ENCODE peak calls at places on chromosomes 11 and 22, in nine cellular contexts. One of them, this sample, is unnamed.
A peak's percentile ranks its signal among the peaks of the same experiment; 100 is the strongest.

GRCh38 chr11:118104491-118104890 is 17.7 kb upstream of the SMIM35 start:
- DNase-seq in pancreas: no peak
- DNase-seq in neural progenitor cell: no peak
- DNase-seq in colonic mucosa: no peak
- DNase-seq in adipocyte: no peak
- DNase-seq in cardiac muscle cell: no peak
- DNase-seq in PC-9: no peak
- DNase-seq in HCT116: no peak
- DNase-seq in CD8-positive, alpha-beta T cell: no peak
- DNase-seq in this sample: no peak

GRCh38 chr11:35005156-35005780 is 88.8 kb downstream of the PDHX start:
- DNase-seq in PC-9: no peak
- DNase-seq in pancreas: no peak
- DNase-seq in neural progenitor cell: no peak
- DNase-seq in CD8-positive, alpha-beta T cell: no peak
- DNase-seq in cardiac muscle cell: no peak
- DNase-seq in colonic mucosa: peak; percentile 68
- DNase-seq in adipocyte: no peak
- DNase-seq in HCT116: no peak
- DNase-seq in this sample: no peak

GRCh38 chr11:503179-503981 is 3.7 kb downstream of the RNH1 start:
- DNase-seq in PC-9: no peak
- DNase-seq in CD8-positive, alpha-beta T cell: no peak
- DNase-seq in HCT116: no peak
- DNase-seq in pancreas: peak; percentile 63
- DNase-seq in neural progenitor cell: no peak
- DNase-seq in cardiac muscle cell: peak; percentile 84
- DNase-seq in adipocyte: peak; percentile 40
- DNase-seq in colonic mucosa: peak; percentile 47
- DNase-seq in this sample: peak; percentile 90

GRCh38 chr11:35529971-35530495 is 4.6 kb upstream of the PAMR1 start:
- DNase-seq in neural progenitor cell: no peak
- DNase-seq in HCT116: no peak
- DNase-seq in cardiac muscle cell: peak; percentile 95
- DNase-seq in pancreas: no peak
- DNase-seq in CD8-positive, alpha-beta T cell: no peak
- DNase-seq in PC-9: peak; percentile 69
- DNase-seq in adipocyte: peak; percentile 83
- DNase-seq in colonic mucosa: no peak
- DNase-seq in this sample: peak; percentile 95

GRCh38 chr11:118398797-118399564 is 2.4 kb upstream of the ATP5MG start:
- DNase-seq in pancreas: no peak
- DNase-seq in HCT116: no peak
- DNase-seq in colonic mucosa: no peak
- DNase-seq in PC-9: no peak
- DNase-seq in CD8-positive, alpha-beta T cell: no peak
- DNase-seq in adipocyte: no peak
- DNase-seq in neural progenitor cell: no peak
- DNase-seq in cardiac muscle cell: peak; percentile 59
- DNase-seq in this sample: peak; percentile 24

GRCh38 chr11:58594826-58595225 is 16.0 kb downstream of the ZFP91 start:
- DNase-seq in colonic mucosa: peak; percentile 82
- DNase-seq in neural progenitor cell: no peak
- DNase-seq in adipocyte: no peak
- DNase-seq in CD8-positive, alpha-beta T cell: no peak
- DNase-seq in PC-9: no peak
- DNase-seq in cardiac muscle cell: no peak
- DNase-seq in pancreas: no peak
- DNase-seq in HCT116: no peak
- DNase-seq in this sample: no peak

GRCh38 chr11:47233989-47234668 is 14.5 kb downstream of the ACP2 start:
- DNase-seq in PC-9: no peak
- DNase-seq in CD8-positive, alpha-beta T cell: no peak
- DNase-seq in neural progenitor cell: peak; percentile 59
- DNase-seq in cardiac muscle cell: peak; percentile 83
- DNase-seq in colonic mucosa: no peak
- DNase-seq in pancreas: no peak
- DNase-seq in adipocyte: peak; percentile 50
- DNase-seq in HCT116: no peak
- DNase-seq in this sample: peak; percentile 93

GRCh38 chr11:112538529-112538928 is 277.9 kb upstream of the PLET1 start:
- DNase-seq in pancreas: no peak
- DNase-seq in cardiac muscle cell: no peak
- DNase-seq in PC-9: no peak
- DNase-seq in neural progenitor cell: no peak
- DNase-seq in CD8-positive, alpha-beta T cell: no peak
- DNase-seq in colonic mucosa: no peak
- DNase-seq in adipocyte: no peak
- DNase-seq in HCT116: no peak
- DNase-seq in this sample: no peak

DNA sequence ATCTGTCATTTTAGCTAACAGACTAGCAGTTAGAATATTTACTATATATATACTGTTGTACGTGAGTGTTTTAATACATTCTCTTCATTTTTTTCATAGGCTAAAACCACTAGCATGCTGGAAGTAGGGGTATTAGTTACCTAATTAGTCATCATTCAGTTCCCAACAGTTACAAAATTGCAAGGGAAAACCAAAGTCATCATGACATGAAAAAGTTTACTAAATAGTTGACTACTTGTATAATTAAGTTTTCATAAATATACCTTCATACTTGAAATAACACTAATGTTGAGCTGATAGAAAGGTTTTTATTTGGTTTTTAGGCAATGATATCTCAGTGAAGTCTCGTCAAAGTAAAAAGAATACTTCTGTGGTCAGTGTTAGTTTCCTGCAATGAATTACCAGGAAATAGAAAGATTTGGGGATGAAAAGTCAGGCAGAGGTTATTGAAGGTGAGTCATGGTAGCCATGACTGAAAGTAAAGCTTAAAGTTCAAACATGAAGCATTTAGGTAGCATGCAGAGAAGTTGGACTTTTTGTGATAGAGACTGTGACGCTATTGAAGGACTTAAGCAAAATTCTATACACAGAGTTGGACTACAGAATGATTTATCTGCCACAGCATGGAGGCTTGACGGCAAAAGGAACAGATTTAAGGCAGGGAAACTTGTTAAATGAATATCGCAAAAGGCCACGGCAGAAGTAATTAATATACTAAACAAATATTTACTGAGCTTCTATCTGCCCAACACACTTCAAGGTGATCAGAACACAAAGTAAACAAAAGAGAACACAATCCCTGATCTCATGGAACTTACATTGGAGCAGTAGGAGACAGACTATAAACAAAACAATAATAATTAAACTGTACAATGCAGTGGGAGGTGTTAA is 828.1 kb upstream of the FAT3 start:
- DNase-seq in CD8-positive, alpha-beta T cell: no peak
- DNase-seq in PC-9: peak; percentile 20
- DNase-seq in cardiac muscle cell: no peak
- DNase-seq in neural progenitor cell: no peak
- DNase-seq in adipocyte: no peak
- DNase-seq in HCT116: no peak
- DNase-seq in colonic mucosa: no peak
- DNase-seq in pancreas: no peak
- DNase-seq in this sample: no peak
- H3K9me3 ChIP-seq in CD8-positive, alpha-beta T cell: no peaks in the 10 kb centered on the region
- H3K9me3 ChIP-seq in PC-9: peaks cover 14% of the 10 kb centered on the region
- H3K9me3 ChIP-seq in cardiac muscle cell: no peaks in the 10 kb centered on the region
- H3K9me3 ChIP-seq in neural progenitor cell: no peaks in the 10 kb centered on the region
- H3K9me3 ChIP-seq in adipocyte: peaks cover 1% of the 10 kb centered on the region
- H3K9me3 ChIP-seq in HCT116: peaks cover 9% of the 10 kb centered on the region
- H3K9me3 ChIP-seq in colonic mucosa: no peaks in the 10 kb centered on the region
- H3K9me3 ChIP-seq in pancreas: no peaks in the 10 kb centered on the region
- H3K9me3 ChIP-seq in this sample: no peaks in the 10 kb centered on the region

DNA sequence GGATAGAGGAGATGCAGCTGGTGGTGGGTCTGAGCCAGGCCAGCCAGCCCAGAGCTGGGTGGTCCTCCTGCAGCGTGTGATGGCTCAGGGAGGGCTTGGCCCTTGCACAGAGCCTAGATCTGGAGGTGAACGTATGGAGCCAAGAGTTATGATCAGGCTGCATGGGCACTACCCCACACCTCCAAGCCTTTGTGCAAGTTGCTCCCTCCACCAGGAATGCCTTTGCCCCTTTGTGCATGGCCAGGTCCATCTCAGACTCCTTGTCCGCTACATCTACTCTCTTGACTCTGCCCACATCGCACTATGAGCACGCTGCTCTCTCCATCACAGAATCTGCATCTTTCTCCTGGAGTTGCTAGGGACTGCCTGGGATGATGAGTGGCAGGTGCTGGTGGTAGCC is 895.7 kb downstream of the TBC1D22A start:
- DNase-seq in CD8-positive, alpha-beta T cell: no peak
- DNase-seq in pancreas: no peak
- DNase-seq in PC-9: no peak
- DNase-seq in cardiac muscle cell: no peak
- DNase-seq in colonic mucosa: no peak
- DNase-seq in adipocyte: no peak
- DNase-seq in neural progenitor cell: no peak
- DNase-seq in HCT116: no peak
- DNase-seq in this sample: no peak
- H3K27me3 ChIP-seq in CD8-positive, alpha-beta T cell: no peaks in the 10 kb centered on the region
- H3K27me3 ChIP-seq in pancreas: peaks cover 3% of the 10 kb centered on the region
- H3K27me3 ChIP-seq in PC-9: no peaks in the 10 kb centered on the region
- H3K27me3 ChIP-seq in cardiac muscle cell: no peaks in the 10 kb centered on the region
- H3K27me3 ChIP-seq in colonic mucosa: no peaks in the 10 kb centered on the region
- H3K27me3 ChIP-seq in adipocyte: no peaks in the 10 kb centered on the region
- H3K27me3 ChIP-seq in neural progenitor cell: peaks cover 41% of the 10 kb centered on the region
- H3K27me3 ChIP-seq in HCT116: no peaks in the 10 kb centered on the region
- H3K27me3 ChIP-seq in this sample: no peaks in the 10 kb centered on the region

GRCh38 chr11:42023267-42023666 is 563.8 kb upstream of the LRRC4C start:
- DNase-seq in neural progenitor cell: no peak
- DNase-seq in HCT116: no peak
- DNase-seq in PC-9: no peak
- DNase-seq in pancreas: no peak
- DNase-seq in colonic mucosa: no peak
- DNase-seq in adipocyte: no peak
- DNase-seq in cardiac muscle cell: no peak
- DNase-seq in CD8-positive, alpha-beta T cell: no peak
- DNase-seq in this sample: no peak

GRCh38 chr11:42025404-42025803 is 566.0 kb upstream of the LRRC4C start:
- DNase-seq in PC-9: no peak
- DNase-seq in CD8-positive, alpha-beta T cell: no peak
- DNase-seq in cardiac muscle cell: no peak
- DNase-seq in colonic mucosa: no peak
- DNase-seq in neural progenitor cell: no peak
- DNase-seq in pancreas: no peak
- DNase-seq in HCT116: no peak
- DNase-seq in adipocyte: no peak
- DNase-seq in this sample: no peak

GRCh38 chr11:42021919-42022318 is 562.5 kb upstream of the LRRC4C start:
- DNase-seq in adipocyte: no peak
- DNase-seq in colonic mucosa: no peak
- DNase-seq in CD8-positive, alpha-beta T cell: no peak
- DNase-seq in HCT116: no peak
- DNase-seq in cardiac muscle cell: no peak
- DNase-seq in PC-9: no peak
- DNase-seq in pancreas: no peak
- DNase-seq in neural progenitor cell: no peak
- DNase-seq in this sample: no peak
- H3K9me3 ChIP-seq in adipocyte: no peaks in the 10 kb centered on the region
- H3K9me3 ChIP-seq in colonic mucosa: no peaks in the 10 kb centered on the region
- H3K9me3 ChIP-seq in CD8-positive, alpha-beta T cell: no peaks in the 10 kb centered on the region
- H3K9me3 ChIP-seq in HCT116: peaks cover 10% of the 10 kb centered on the region
- H3K9me3 ChIP-seq in cardiac muscle cell: no peaks in the 10 kb centered on the region
- H3K9me3 ChIP-seq in PC-9: no peaks in the 10 kb centered on the region
- H3K9me3 ChIP-seq in pancreas: no peaks in the 10 kb centered on the region
- H3K9me3 ChIP-seq in neural progenitor cell: no peaks in the 10 kb centered on the region
- H3K9me3 ChIP-seq in this sample: no peaks in the 10 kb centered on the region

GRCh38 chr11:7672960-7673723 is at the start of gene CYB5R2:
- DNase-seq in CD8-positive, alpha-beta T cell: no peak
- DNase-seq in cardiac muscle cell: peak; percentile 80
- DNase-seq in pancreas: peak; percentile 88
- DNase-seq in neural progenitor cell: peak; percentile 83
- DNase-seq in colonic mucosa: peak; percentile 85
- DNase-seq in PC-9: peak; percentile 50
- DNase-seq in HCT116: peak; percentile 13
- DNase-seq in adipocyte: peak; percentile 46
- DNase-seq in this sample: peak; percentile 78

GRCh38 chr11:7677801-7678201 is 4.5 kb upstream of the CYB5R2 start:
- DNase-seq in HCT116: no peak
- DNase-seq in cardiac muscle cell: peak; percentile 42
- DNase-seq in colonic mucosa: no peak
- DNase-seq in neural progenitor cell: no peak
- DNase-seq in PC-9: no peak
- DNase-seq in CD8-positive, alpha-beta T cell: no peak
- DNase-seq in adipocyte: no peak
- DNase-seq in pancreas: no peak
- DNase-seq in this sample: peak; percentile 51

GRCh38 chr11:7675640-7676039 is 2.3 kb upstream of the CYB5R2 start:
- DNase-seq in HCT116: no peak
- DNase-seq in CD8-positive, alpha-beta T cell: no peak
- DNase-seq in PC-9: no peak
- DNase-seq in cardiac muscle cell: no peak
- DNase-seq in neural progenitor cell: no peak
- DNase-seq in adipocyte: no peak
- DNase-seq in pancreas: no peak
- DNase-seq in colonic mucosa: no peak
- DNase-seq in this sample: no peak

GRCh38 chr11:7673724-7674434 is 579 bp upstream of the CYB5R2 start:
- DNase-seq in PC-9: no peak
- DNase-seq in CD8-positive, alpha-beta T cell: no peak
- DNase-seq in neural progenitor cell: peak; percentile 81
- DNase-seq in colonic mucosa: peak; percentile 84
- DNase-seq in HCT116: peak; percentile 29
- DNase-seq in cardiac muscle cell: peak; percentile 61
- DNase-seq in adipocyte: no peak
- DNase-seq in pancreas: peak; percentile 68
- DNase-seq in this sample: peak; percentile 48

GRCh38 chr11:7677071-7677470 is 3.8 kb upstream of the CYB5R2 start:
- DNase-seq in HCT116: no peak
- DNase-seq in pancreas: no peak
- DNase-seq in neural progenitor cell: no peak
- DNase-seq in CD8-positive, alpha-beta T cell: no peak
- DNase-seq in PC-9: no peak
- DNase-seq in adipocyte: peak; percentile 73
- DNase-seq in cardiac muscle cell: peak; percentile 47
- DNase-seq in colonic mucosa: no peak
- DNase-seq in this sample: peak; percentile 70
- H3K27me3 ChIP-seq in HCT116: peaks cover 30% of the 10 kb centered on the region
- H3K27me3 ChIP-seq in pancreas: no peaks in the 10 kb centered on the region
- H3K27me3 ChIP-seq in neural progenitor cell: peaks cover 10% of the 10 kb centered on the region
- H3K27me3 ChIP-seq in CD8-positive, alpha-beta T cell: peaks cover 19% of the 10 kb centered on the region
- H3K27me3 ChIP-seq in PC-9: no peaks in the 10 kb centered on the region
- H3K27me3 ChIP-seq in adipocyte: peaks cover 7% of the 10 kb centered on the region
- H3K27me3 ChIP-seq in cardiac muscle cell: peaks cover 19% of the 10 kb centered on the region
- H3K27me3 ChIP-seq in colonic mucosa: no peaks in the 10 kb centered on the region
- H3K27me3 ChIP-seq in this sample: no peaks in the 10 kb centered on the region

GRCh38 chr22:47076758-47077157 is 314.3 kb downstream of the TBC1D22A start:
- DNase-seq in colonic mucosa: no peak
- DNase-seq in PC-9: no peak
- DNase-seq in HCT116: no peak
- DNase-seq in cardiac muscle cell: no peak
- DNase-seq in adipocyte: no peak
- DNase-seq in neural progenitor cell: no peak
- DNase-seq in CD8-positive, alpha-beta T cell: no peak
- DNase-seq in pancreas: no peak
- DNase-seq in this sample: no peak
- H3K9me3 ChIP-seq in colonic mucosa: no peaks in the 10 kb centered on the region
- H3K9me3 ChIP-seq in PC-9: peaks cover 4% of the 10 kb centered on the region
- H3K9me3 ChIP-seq in HCT116: peaks cover 6% of the 10 kb centered on the region
- H3K9me3 ChIP-seq in cardiac muscle cell: no peaks in the 10 kb centered on the region
- H3K9me3 ChIP-seq in adipocyte: peaks cover 34% of the 10 kb centered on the region
- H3K9me3 ChIP-seq in neural progenitor cell: peaks cover 8% of the 10 kb centered on the region
- H3K9me3 ChIP-seq in CD8-positive, alpha-beta T cell: no peaks in the 10 kb centered on the region
- H3K9me3 ChIP-seq in pancreas: no peaks in the 10 kb centered on the region
- H3K9me3 ChIP-seq in this sample: no peaks in the 10 kb centered on the region